ENCODE peak calls at places on chromosomes 12 and 14, in eight cellular contexts. Y, K, M, A, P, J, B and N are unnamed samples.

GRCh38 chr12:47095446-47096236 is 15.9 kb upstream of the AMIGO2 start:
- DNase-seq in B (peak), J (peak), Y (no peak), A (no peak), P (no peak), M (no peak), K (no peak), N (no peak)

GRCh38 chr12:121443193-121443829 is 43.4 kb downstream of the RNF34 start:
- DNase-seq in B (peak), K (peak), M (peak), Y (peak), J (peak), A (peak), P (peak), N (no peak)

GRCh38 chr12:115598827-115599226 is 678.7 kb downstream of the MED13L start:
- DNase-seq in B (no peak), Y (no peak), A (no peak), J (no peak), K (no peak), M (peak), P (no peak), N (no peak)

GRCh38 chr12:67772276-67773169 is 124.0 kb downstream of the DYRK2 start:
- DNase-seq in K (no peak), A (no peak), M (peak), Y (no peak), J (peak), P (no peak), B (peak), N (no peak)

GRCh38 chr12:130423991-130424857 is 86.5 kb downstream of the PIWIL1 start:
- DNase-seq in Y (no peak), K (no peak), J (no peak), A (no peak), M (no peak), B (no peak), P (no peak), N (no peak)

GRCh38 chr14:75871181-75871880 is 110.5 kb downstream of the TGFB3 start:
- DNase-seq in A (no peak), Y (no peak), B (no peak), P (no peak), K (no peak), M (no peak), J (peak), N (no peak)

GRCh38 chr12:131773582-131774221 is 54.5 kb upstream of the MMP17 start:
- DNase-seq in K (no peak), A (peak), M (no peak), B (no peak), Y (no peak), P (no peak), J (no peak), N (no peak)

GRCh38 chr12:6070472-6071257 is 53.8 kb downstream of the VWF start:
- DNase-seq in P (no peak), A (no peak), K (no peak), J (no peak), B (no peak), M (no peak), Y (no peak), N (no peak)

GRCh38 chr12:94615284-94616216 is 34.8 kb downstream of the TMCC3 start:
- DNase-seq in A (no peak), B (peak), J (peak), M (no peak), K (no peak), Y (no peak), P (no peak), N (no peak)